ENCODE peak calls at places on chromosomes 1 and 21, in seven cellular contexts. Z is GM12878, V is K562, A is HCT116, E is SK-N-SH, W is H1, D is HepG2. G is an unnamed sample.

GRCh38 chr1:206784471-206784903 is 12.2 kb upstream of the IL10 start:
- DNase-seq in E (no peak), A (no peak), W (no peak), Z (no peak), V (no peak), D (no peak), G (no peak)

GRCh38 chr1:17201201-17202021 is 3.5 kb upstream of the PADI1 start:
- DNase-seq in D (no peak), Z (no peak), W (no peak), V (no peak), E (no peak), A (no peak), G (no peak)

GRCh38 chr21:42844411-42845113 is 34.8 kb downstream of the WDR4 start:
- DNase-seq in E (peak), D (no peak), W (no peak), A (no peak), Z (no peak), V (no peak), G (no peak)

GRCh38 chr1:166980818-166981217 is 5.5 kb upstream of the ILDR2 start:
- DNase-seq in D (no peak), Z (no peak), A (no peak), W (no peak), E (no peak), V (no peak), G (no peak)

GRCh38 chr1:160768295-160768657 is 27.7 kb upstream of the LY9 start:
- DNase-seq in Z (peak), V (peak), W (peak), A (no peak), E (no peak), D (peak), G (no peak)

GRCh38 chr1:156167536-156167935 is 14.2 kb downstream of the SEMA4A start:
- DNase-seq in Z (no peak), W (no peak), V (no peak), E (no peak), D (no peak), A (no peak), G (no peak)

GRCh38 chr1:91201174-91201573 is 179.3 kb upstream of the ZNF644 start:
- DNase-seq in Z (no peak), A (no peak), D (no peak), E (no peak), V (no peak), W (no peak), G (no peak)

GRCh38 chr1:30690115-30690645 is 33.2 kb downstream of the MATN1 start:
- DNase-seq in Z (no peak), V (no peak), E (no peak), D (no peak), A (no peak), W (no peak), G (no peak)

GRCh38 chr1:203271962-203272632 is 33.2 kb upstream of the BTG2 start:
- DNase-seq in E (no peak), V (no peak), Z (no peak), D (no peak), W (no peak), A (no peak), G (no peak)

GRCh38 chr1:110672753-110673108 is 2.0 kb downstream of the KCNA3 start:
- DNase-seq in W (no peak), E (no peak), V (no peak), A (no peak), D (no peak), Z (peak), G (no peak)

GRCh38 chr1:81174052-81174451 is 626.7 kb upstream of the ADGRL2 start:
- DNase-seq in E (no peak), A (no peak), D (no peak), V (no peak), W (no peak), Z (no peak), G (no peak)

GRCh38 chr1:198330982-198331620 is 174.3 kb downstream of the NEK7 start:
- DNase-seq in E (no peak), V (no peak), W (no peak), Z (no peak), D (no peak), A (no peak), G (no peak)

GRCh38 chr1:182625716-182626504 is 21.7 kb upstream of the RGS16 start:
- DNase-seq in Z (no peak), V (no peak), D (no peak), E (no peak), W (no peak), A (no peak), G (no peak)

GRCh38 chr21:39660596-39660995 is 47.9 kb downstream of the B3GALT5 start:
- DNase-seq in E (no peak), W (no peak), A (no peak), Z (no peak), V (no peak), D (no peak), G (peak)

GRCh38 chr1:15260418-15261154 is 13.6 kb downstream of the FHAD1 start:
- DNase-seq in A (peak), E (no peak), W (peak), V (peak), Z (no peak), D (peak), G (no peak)

GRCh38 chr1:17610085-17610484 is 70.6 kb downstream of the ARHGEF10L start:
- DNase-seq in W (no peak), D (no peak), Z (no peak), A (no peak), V (no peak), E (no peak), G (no peak)

GRCh38 chr1:119345398-119345797 is 23.2 kb upstream of the HAO2 start:
- DNase-seq in Z (no peak), A (no peak), W (no peak), E (no peak), D (peak), V (no peak), G (no peak)

GRCh38 chr1:168627370-168627769 is 51.0 kb downstream of the XCL1 start:
- DNase-seq in V (no peak), Z (no peak), A (no peak), E (no peak), D (peak), W (no peak), G (no peak)

GRCh38 chr1:2466834-2467554 is 9.1 kb upstream of the PLCH2 start:
- DNase-seq in Z (no peak), V (peak), D (no peak), W (peak), E (peak), A (no peak), G (no peak)

GRCh38 chr1:227944931-227945890 is 2.5 kb downstream of the WNT9A start:
- DNase-seq in A (no peak), W (no peak), V (no peak), Z (no peak), E (peak), D (no peak), G (peak)

GRCh38 chr1:3248416-3249141 is 179.6 kb downstream of the PRDM16 start:
- DNase-seq in Z (no peak), D (no peak), V (no peak), W (no peak), E (no peak), A (no peak), G (no peak)

DNA sequence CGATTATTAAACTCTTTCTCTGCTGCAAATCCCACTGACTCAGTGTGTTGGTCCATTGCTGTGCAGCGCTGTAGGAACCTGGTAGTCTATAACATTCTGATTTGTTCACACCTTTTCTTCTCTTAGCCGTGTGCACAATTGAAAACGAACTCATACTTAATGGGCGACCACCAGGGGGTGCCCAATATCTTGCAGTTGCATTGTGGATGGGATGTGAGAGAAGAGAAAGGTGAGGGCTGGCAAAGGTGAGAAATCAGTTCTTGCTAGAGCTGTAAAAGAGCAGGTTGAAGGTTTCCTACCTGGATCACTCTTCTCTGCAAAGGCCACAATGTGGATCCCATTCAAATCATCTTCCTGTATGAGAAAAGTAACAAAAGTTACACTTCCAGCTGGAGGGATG is 51.0 kb downstream of the CASQ2 start:
- DNase-seq in D (peak), A (peak), W (peak), E (peak), Z (no peak), V (peak), G (peak)
- TF ChIP-seq JUND in D (no peak), A (no peak), W (no peak), E (no peak), Z (no peak), V (no peak), G (no peak)

DNA sequence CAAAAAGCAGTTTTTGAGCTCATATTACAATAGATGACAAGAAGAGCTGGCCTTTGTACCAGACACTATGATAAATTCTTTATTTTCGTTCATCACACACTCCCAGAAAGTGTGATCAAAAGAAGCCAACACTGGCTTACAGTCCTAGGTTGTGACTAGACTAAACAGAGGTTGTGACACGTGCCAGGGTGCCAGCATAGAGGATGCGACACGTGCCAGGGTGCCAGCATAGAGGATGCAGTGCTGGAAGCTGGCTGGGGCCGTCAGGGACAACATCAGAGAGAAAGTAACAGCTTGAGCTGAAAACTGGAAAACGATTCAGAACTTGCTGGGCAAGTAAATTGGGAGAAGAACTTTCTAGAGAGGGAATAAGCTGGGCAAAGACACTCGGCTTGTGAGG is 2.2 kb downstream of the MTARC1 start:
- DNase-seq in Z (no peak), V (no peak), W (no peak), E (no peak), D (no peak), A (no peak), G (no peak)
- TF ChIP-seq JUND in Z (no peak), V (no peak), W (no peak), E (no peak), D (no peak), A (no peak), G (no peak)

DNA sequence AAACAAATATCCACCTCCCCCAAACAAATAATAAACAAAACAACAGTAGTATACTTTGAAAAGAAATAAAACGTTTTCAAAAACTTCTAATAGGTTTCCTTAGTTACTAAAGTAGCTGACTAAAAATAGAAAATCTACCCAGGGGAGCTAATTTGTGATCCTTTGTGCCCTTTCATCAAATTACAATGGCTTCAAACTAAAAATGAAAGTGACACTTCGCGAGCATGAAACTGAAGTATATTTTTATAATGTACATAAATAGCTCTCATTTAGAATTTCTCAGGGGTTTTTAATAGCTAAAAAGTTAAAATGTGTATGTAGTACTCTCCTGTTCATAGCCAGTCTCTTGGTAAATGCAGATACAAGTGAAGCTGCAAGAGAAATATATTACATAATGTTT is 78.4 kb downstream of the BRINP3 start:
- DNase-seq in V (no peak), D (no peak), Z (no peak), E (no peak), A (no peak), W (no peak), G (no peak)
- TF ChIP-seq JUND in V (no peak), D (no peak), Z (no peak), E (no peak), A (no peak), W (no peak), G (no peak)

DNA sequence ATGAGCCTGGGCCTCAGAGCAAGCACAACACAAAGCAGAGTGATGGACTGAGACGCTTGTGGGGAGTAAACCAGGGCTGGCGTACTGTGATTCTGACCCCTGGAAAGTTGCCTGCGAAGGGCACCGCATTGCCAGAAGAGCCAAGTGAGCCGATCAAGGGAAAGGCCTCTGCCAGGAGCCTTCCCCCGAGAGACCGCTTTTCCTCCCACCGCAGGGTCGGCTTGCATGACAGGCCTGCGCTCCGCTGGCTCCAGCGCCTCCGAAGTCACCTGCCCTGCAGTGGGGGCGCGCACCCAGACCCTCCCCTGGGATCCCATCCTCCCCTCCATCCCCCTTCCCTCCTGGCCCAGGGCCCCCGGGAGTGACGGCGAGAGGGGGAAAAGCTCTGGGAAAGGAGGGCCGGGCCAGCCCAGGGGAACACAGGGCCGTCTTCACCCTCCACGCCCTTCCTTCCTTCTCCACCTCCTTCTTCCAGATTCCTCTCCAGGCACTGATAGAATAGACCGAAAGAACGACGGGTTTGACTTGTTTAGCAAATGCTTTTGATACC is 165.0 kb downstream of the TRIM33 start:
- DNase-seq in E (peak), W (peak), V (no peak), D (no peak), Z (no peak), A (no peak), G (no peak)
- TF ChIP-seq JUND in E (no peak), W (no peak), V (no peak), D (no peak), Z (no peak), A (no peak), G (no peak)

GRCh38 chr1:89863165-89863835 is 42.5 kb downstream of the LRRC8D start:
- DNase-seq in Z (no peak), E (no peak), A (no peak), V (no peak), W (no peak), D (no peak), G (no peak)
- TF ChIP-seq JUND in Z (no peak), E (no peak), A (no peak), V (no peak), W (no peak), D (no peak), G (no peak)

GRCh38 chr1:39392851-39393573 is 98.4 kb upstream of the BMP8A start:
- DNase-seq in E (no peak), W (no peak), V (no peak), A (no peak), D (no peak), Z (no peak), G (no peak)

GRCh38 chr1:39385067-39385988 is 106.1 kb upstream of the BMP8A start:
- DNase-seq in E (no peak), V (peak), A (no peak), W (no peak), D (no peak), Z (no peak), G (no peak)

GRCh38 chr1:39391741-39392679 is 99.4 kb upstream of the BMP8A start:
- DNase-seq in A (no peak), Z (no peak), W (no peak), E (no peak), D (peak), V (peak), G (no peak)

GRCh38 chr1:39386997-39387396 is 104.4 kb upstream of the BMP8A start:
- DNase-seq in W (no peak), A (no peak), V (no peak), D (no peak), Z (no peak), E (no peak), G (no peak)

GRCh38 chr1:39387452-39387851 is 104.0 kb upstream of the BMP8A start:
- DNase-seq in W (no peak), V (peak), E (no peak), Z (no peak), D (peak), A (peak), G (no peak)
- TF ChIP-seq JUND in W (no peak), V (no peak), E (peak), Z (no peak), D (peak), A (peak), G (no peak)

GRCh38 chr1:174794861-174795260 is 204.9 kb upstream of the CACYBP start:
- DNase-seq in E (no peak), Z (no peak), V (no peak), D (no peak), A (no peak), W (no peak), G (no peak)
- TF ChIP-seq JUND in E (no peak), Z (no peak), V (no peak), D (no peak), A (no peak), W (no peak), G (no peak)

GRCh38 chr1:196660912-196661311 is 9.1 kb downstream of the CFH start:
- DNase-seq in Z (no peak), A (peak), E (peak), V (peak), D (no peak), W (no peak), G (peak)
- TF ChIP-seq JUND in Z (no peak), A (no peak), E (no peak), V (no peak), D (no peak), W (no peak), G (no peak)